ENCODE peak calls at places on chromosomes 1 and 21, in four cellular contexts. J is SJCRH30; B is HTR-8/SVneo; A is activated CD4-positive, alpha-beta T cell treated with anti-CD3 and anti-CD28 coated beads for 36 hours. I is an unnamed sample.

GRCh38 chr1:182164273-182164672 is 102.8 kb upstream of the ZNF648 start:
- DNase-seq in J (no peak), A (no peak), B (no peak), I (no peak)

GRCh38 chr1:64228181-64228957 is 24.9 kb downstream of the UBE2U start:
- DNase-seq in B (no peak), J (no peak), A (no peak), I (no peak)

GRCh38 chr1:243264718-243265117 is 8.9 kb downstream of the SDCCAG8 start:
- DNase-seq in B (no peak), J (no peak), A (no peak), I (no peak)

GRCh38 chr1:2832506-2833453 is 31.3 kb upstream of the TTC34 start:
- DNase-seq in B (no peak), A (no peak), J (no peak), I (no peak)

GRCh38 chr21:45305831-45306230 is 18.1 kb upstream of the POFUT2 start:
- DNase-seq in B (no peak), J (no peak), A (no peak), I (no peak)

GRCh38 chr21:26469789-26470188 is 103.3 kb downstream of the CYYR1 start:
- DNase-seq in A (no peak), B (peak; percentile 28), J (no peak), I (no peak)

GRCh38 chr1:31785947-31786290 is 21.8 kb upstream of the ADGRB2 start:
- DNase-seq in J (no peak), A (no peak), B (no peak), I (no peak)

GRCh38 chr1:91805343-91805801 is 80.6 kb downstream of the TGFBR3 start:
- DNase-seq in B (no peak), A (peak; percentile 18), J (peak; percentile 26), I (no peak)

GRCh38 chr1:235417101-235417697 is 50.0 kb downstream of the TBCE start:
- DNase-seq in J (peak; percentile 81), A (peak; percentile 75), B (peak; percentile 81), I (peak; percentile 51)

GRCh38 chr1:93585059-93585966 is 96.3 kb downstream of the BCAR3 start:
- DNase-seq in B (no peak), A (no peak), J (no peak), I (peak; percentile 13)